ENCODE peak calls at places on chromosomes 16 and 17, in five cellular contexts. One of them, this sample, is unnamed.

GRCh38 chr17:58344047-58344790 is 7.8 kb downstream of the SUPT4H1 start:
- DNase-seq in K562: no peak
- DNase-seq in H1: no peak
- DNase-seq in HepG2: no peak
- DNase-seq in GM12878: peak
- DNase-seq in this sample: peak

GRCh38 chr16:85733839-85734170 is 17.1 kb downstream of the C16orf74 start:
- DNase-seq in H1: peak
- DNase-seq in K562: peak
- DNase-seq in HepG2: no peak
- DNase-seq in GM12878: no peak
- DNase-seq in this sample: no peak

GRCh38 chr16:85663891-85664321 is 24.8 kb downstream of the GINS2 start:
- DNase-seq in HepG2: no peak
- DNase-seq in GM12878: no peak
- DNase-seq in K562: no peak
- DNase-seq in H1: no peak
- DNase-seq in this sample: no peak

GRCh38 chr17:81706232-81706611 is 3.1 kb downstream of the MRPL12 start:
- DNase-seq in GM12878: no peak
- DNase-seq in HepG2: no peak
- DNase-seq in H1: no peak
- DNase-seq in K562: no peak
- DNase-seq in this sample: no peak

GRCh38 chr16:4093495-4094137 is 22.6 kb downstream of the ADCY9 start:
- DNase-seq in K562: no peak
- DNase-seq in H1: no peak
- DNase-seq in GM12878: no peak
- DNase-seq in HepG2: no peak
- DNase-seq in this sample: no peak

GRCh38 chr17:4881761-4882555 is 17.4 kb upstream of the C17orf107 start:
- DNase-seq in K562: peak
- DNase-seq in H1: no peak
- DNase-seq in HepG2: peak
- DNase-seq in GM12878: no peak
- DNase-seq in this sample: peak

GRCh38 chr17:17841620-17842025 is 4.8 kb upstream of the SREBF1 start:
- DNase-seq in K562: peak
- DNase-seq in GM12878: no peak
- DNase-seq in H1: no peak
- DNase-seq in HepG2: peak
- DNase-seq in this sample: no peak

GRCh38 chr17:17845046-17845775 is 8.4 kb upstream of the SREBF1 start:
- DNase-seq in GM12878: no peak
- DNase-seq in K562: no peak
- DNase-seq in HepG2: no peak
- DNase-seq in H1: no peak
- DNase-seq in this sample: no peak

GRCh38 chr16:67936124-67936875 is at the start of gene PSMB10:
- DNase-seq in HepG2: peak
- DNase-seq in K562: peak
- DNase-seq in GM12878: no peak
- DNase-seq in H1: no peak
- DNase-seq in this sample: peak

GRCh38 chr16:59440-60059 is 5.9 kb downstream of the SNRNP25 start:
- DNase-seq in HepG2: no peak
- DNase-seq in GM12878: no peak
- DNase-seq in K562: no peak
- DNase-seq in H1: no peak
- DNase-seq in this sample: no peak

GRCh38 chr17:63222655-63223054 is 223.5 kb downstream of the CYB561 start:
- DNase-seq in HepG2: no peak
- DNase-seq in H1: no peak
- DNase-seq in K562: no peak
- DNase-seq in GM12878: no peak
- DNase-seq in this sample: no peak

GRCh38 chr16:4934591-4934990 is 2.4 kb downstream of the PPL start:
- DNase-seq in HepG2: no peak
- DNase-seq in GM12878: no peak
- DNase-seq in H1: no peak
- DNase-seq in K562: no peak
- DNase-seq in this sample: no peak

GRCh38 chr16:11538880-11539279 is 47.8 kb downstream of the LITAF start:
- DNase-seq in GM12878: no peak
- DNase-seq in K562: no peak
- DNase-seq in H1: no peak
- DNase-seq in HepG2: no peak
- DNase-seq in this sample: no peak

GRCh38 chr16:75733305-75734141 is 7.2 kb upstream of the CPHXL start:
- DNase-seq in H1: no peak
- DNase-seq in GM12878: no peak
- DNase-seq in HepG2: no peak
- DNase-seq in K562: peak
- DNase-seq in this sample: no peak

GRCh38 chr17:44086364-44087311 is 16.1 kb downstream of the G6PC3 start:
- DNase-seq in H1: no peak
- DNase-seq in K562: peak
- DNase-seq in GM12878: no peak
- DNase-seq in HepG2: peak
- DNase-seq in this sample: no peak

GRCh38 chr17:74429604-74430384 is 2.1 kb upstream of the GPRC5C start:
- DNase-seq in GM12878: no peak
- DNase-seq in K562: no peak
- DNase-seq in H1: no peak
- DNase-seq in HepG2: peak
- DNase-seq in this sample: no peak

GRCh38 chr17:81666092-81666341 is 388 bp downstream of the OXLD1 start:
- DNase-seq in GM12878: no peak
- DNase-seq in HepG2: peak
- DNase-seq in H1: no peak
- DNase-seq in K562: no peak
- DNase-seq in this sample: no peak

GRCh38 chr17:67276075-67276474 is 31.1 kb upstream of the HELZ start:
- DNase-seq in HepG2: peak
- DNase-seq in GM12878: no peak
- DNase-seq in K562: peak
- DNase-seq in H1: peak
- DNase-seq in this sample: no peak

GRCh38 chr17:6082335-6082734 is 12.2 kb downstream of the WSCD1 start:
- DNase-seq in GM12878: no peak
- DNase-seq in H1: no peak
- DNase-seq in HepG2: no peak
- DNase-seq in K562: no peak
- DNase-seq in this sample: no peak

GRCh38 chr17:55134486-55135157 is 130.1 kb upstream of the HLF start:
- DNase-seq in HepG2: no peak
- DNase-seq in H1: no peak
- DNase-seq in GM12878: no peak
- DNase-seq in K562: no peak
- DNase-seq in this sample: no peak

GRCh38 chr16:49330562-49331201 is 42.9 kb upstream of the C16orf78 start:
- DNase-seq in H1: no peak
- DNase-seq in HepG2: peak
- DNase-seq in GM12878: no peak
- DNase-seq in K562: no peak
- DNase-seq in this sample: no peak

GRCh38 chr16:68781784-68782183 is 44.7 kb downstream of the CDH1 start:
- DNase-seq in HepG2: no peak
- DNase-seq in H1: no peak
- DNase-seq in K562: no peak
- DNase-seq in GM12878: no peak
- DNase-seq in this sample: no peak

GRCh38 chr17:50976951-50977472 is 110.9 kb upstream of the TOB1 start:
- DNase-seq in K562: no peak
- DNase-seq in H1: no peak
- DNase-seq in GM12878: no peak
- DNase-seq in HepG2: no peak
- DNase-seq in this sample: no peak

GRCh38 chr17:47844814-47845453 is 3.9 kb upstream of the SCRN2 start:
- DNase-seq in K562: peak
- DNase-seq in H1: no peak
- DNase-seq in GM12878: no peak
- DNase-seq in HepG2: no peak
- DNase-seq in this sample: no peak

GRCh38 chr17:10844667-10845387 is 6.9 kb upstream of the PIRT start:
- DNase-seq in K562: peak
- DNase-seq in H1: peak
- DNase-seq in HepG2: peak
- DNase-seq in GM12878: peak
- DNase-seq in this sample: peak

GRCh38 chr17:41695954-41696720 is 7.5 kb downstream of the EIF1 start:
- DNase-seq in GM12878: no peak
- DNase-seq in HepG2: peak
- DNase-seq in K562: peak
- DNase-seq in H1: no peak
- DNase-seq in this sample: peak

GRCh38 chr17:44555056-44555455 is 2.2 kb upstream of the FZD2 start:
- DNase-seq in GM12878: no peak
- DNase-seq in H1: no peak
- DNase-seq in K562: peak
- DNase-seq in HepG2: no peak
- DNase-seq in this sample: no peak

GRCh38 chr17:542943-543342 is 171.7 kb downstream of the VPS53 start:
- DNase-seq in GM12878: peak
- DNase-seq in HepG2: no peak
- DNase-seq in H1: no peak
- DNase-seq in K562: no peak
- DNase-seq in this sample: no peak
- TF ChIP-seq TAF1 in GM12878: no peak
- TF ChIP-seq TAF1 in HepG2: no peak
- TF ChIP-seq TAF1 in H1: no peak
- TF ChIP-seq TAF1 in K562: no peak
- TF ChIP-seq TAF1 in this sample: no peak

GRCh38 chr17:78738245-78738644 is 43.8 kb downstream of the CYTH1 start:
- DNase-seq in K562: no peak
- DNase-seq in H1: no peak
- DNase-seq in GM12878: no peak
- DNase-seq in HepG2: no peak
- DNase-seq in this sample: no peak

GRCh38 chr17:78734841-78735641 is 47.0 kb downstream of the CYTH1 start:
- DNase-seq in GM12878: no peak
- DNase-seq in H1: no peak
- DNase-seq in HepG2: peak
- DNase-seq in K562: peak
- DNase-seq in this sample: no peak

GRCh38 chr17:78737332-78737731 is 44.7 kb downstream of the CYTH1 start:
- DNase-seq in HepG2: no peak
- DNase-seq in H1: no peak
- DNase-seq in GM12878: no peak
- DNase-seq in K562: peak
- DNase-seq in this sample: no peak

GRCh38 chr17:78735832-78736525 is 46.1 kb downstream of the CYTH1 start:
- DNase-seq in HepG2: peak
- DNase-seq in K562: peak
- DNase-seq in GM12878: no peak
- DNase-seq in H1: no peak
- DNase-seq in this sample: no peak

GRCh38 chr17:78736526-78737079 is 45.5 kb downstream of the CYTH1 start:
- DNase-seq in GM12878: no peak
- DNase-seq in K562: peak
- DNase-seq in HepG2: no peak
- DNase-seq in H1: no peak
- DNase-seq in this sample: no peak
- TF ChIP-seq POLR2A in GM12878: peak
- TF ChIP-seq POLR2A in K562: no peak
- TF ChIP-seq POLR2A in HepG2: no peak
- TF ChIP-seq POLR2A in H1: no peak
- TF ChIP-seq POLR2A in this sample: peak

GRCh38 chr16:88455610-88456355 is 2.7 kb downstream of the ZFPM1 start:
- DNase-seq in GM12878: peak
- DNase-seq in HepG2: peak
- DNase-seq in K562: peak
- DNase-seq in H1: no peak
- DNase-seq in this sample: peak
- TF ChIP-seq POLR2AphosphoS5 in GM12878: peak
- TF ChIP-seq POLR2AphosphoS5 in HepG2: no peak
- TF ChIP-seq POLR2AphosphoS5 in K562: peak
- TF ChIP-seq POLR2AphosphoS5 in H1: no peak
- TF ChIP-seq POLR2AphosphoS5 in this sample: no peak

DNA sequence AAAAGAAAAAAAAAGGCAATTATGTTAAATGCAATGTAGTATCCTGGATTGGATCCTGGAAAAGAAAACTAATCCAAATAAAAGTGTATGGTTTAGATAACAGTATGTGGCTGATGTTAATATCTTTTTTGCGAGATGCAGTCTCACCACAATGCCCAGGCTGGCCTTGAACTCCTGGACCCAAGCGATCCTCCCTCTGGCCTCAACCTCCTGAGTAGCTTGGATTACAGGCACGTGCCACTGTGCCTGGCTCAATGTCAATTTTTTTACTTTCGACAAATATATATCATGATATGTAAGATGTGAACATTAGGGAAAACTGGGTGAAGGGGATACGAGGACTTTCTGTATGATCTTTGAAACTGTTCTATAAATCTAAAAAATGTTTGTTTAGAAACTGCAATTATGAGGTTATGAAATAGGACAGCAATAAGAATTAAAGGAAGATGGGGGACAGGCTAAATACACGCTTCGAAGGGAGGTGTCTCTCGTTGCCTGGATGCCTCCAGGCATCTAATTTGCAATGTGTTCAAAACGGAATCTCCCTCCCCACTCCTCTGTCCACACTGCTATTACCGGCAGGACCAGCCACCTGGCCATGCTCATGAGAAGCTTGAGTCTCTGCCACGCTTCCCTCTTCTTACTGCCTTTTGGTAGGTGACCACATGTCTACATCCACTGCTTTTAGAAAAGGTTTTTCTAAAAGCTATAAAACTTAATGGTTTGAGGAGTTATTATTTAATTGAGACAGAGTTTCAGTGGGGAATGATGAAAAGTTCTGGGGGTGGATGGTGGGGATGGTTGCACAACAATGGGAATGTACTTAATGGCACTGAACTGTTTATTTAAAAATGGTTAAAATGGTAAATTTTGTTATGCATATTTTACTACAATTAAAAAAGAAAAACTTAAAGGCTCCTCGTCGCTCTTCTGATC is 15.2 kb downstream of the UBE2O start:
- DNase-seq in GM12878: no peak
- DNase-seq in K562: no peak
- DNase-seq in HepG2: peak
- DNase-seq in H1: no peak
- DNase-seq in this sample: no peak
- TF ChIP-seq TAF1 in GM12878: no peak
- TF ChIP-seq TAF1 in K562: no peak
- TF ChIP-seq TAF1 in HepG2: no peak
- TF ChIP-seq TAF1 in H1: no peak
- TF ChIP-seq TAF1 in this sample: no peak